ENCODE peak calls at places on chromosomes 3 and 15, in ten cellular contexts. F, N, U, H, B, E, G, T, W and K are unnamed samples.

GRCh38 chr3:2579206-2579605 is 480.5 kb downstream of the CNTN4 start:
- DNase-seq in F (no peak), G (no peak), B (no peak), U (no peak), H (no peak), N (peak; percentile 27), T (no peak), W (no peak), E (no peak), K (no peak)

GRCh38 chr3:13657660-13658435 is 108.9 kb downstream of the FBLN2 start:
- DNase-seq in B (no peak), G (peak; percentile 22), W (peak; percentile 61), N (peak; percentile 48), T (no peak), U (peak; percentile 29), H (no peak), F (no peak), E (peak; percentile 15), K (no peak)

GRCh38 chr3:23465569-23465968 is 262.4 kb downstream of the UBE2E2 start:
- DNase-seq in H (no peak), T (no peak), W (no peak), N (no peak), U (no peak), E (no peak), F (no peak), G (no peak), B (no peak), K (no peak)

GRCh38 chr3:70076394-70076793 is 76.9 kb downstream of the SAMMSON start:
- DNase-seq in N (no peak), W (no peak), T (no peak), E (no peak), G (no peak), H (no peak), U (no peak), F (no peak), B (no peak), K (no peak)

GRCh38 chr3:135736740-135737139 is 228.8 kb upstream of the PPP2R3A start:
- DNase-seq in H (no peak), F (no peak), T (no peak), W (peak; percentile 30), G (peak; percentile 5), E (no peak), B (no peak), U (no peak), N (peak; percentile 47), K (no peak)

GRCh38 chr3:193772389-193772788 is 179.4 kb downstream of the OPA1 start:
- DNase-seq in H (no peak), W (no peak), N (no peak), U (no peak), E (no peak), T (no peak), G (no peak), B (no peak), F (no peak), K (no peak)

GRCh38 chr3:169264711-169265110 is 398.8 kb downstream of the MECOM start:
- DNase-seq in H (no peak), N (peak; percentile 84), E (peak; percentile 59), B (no peak), F (no peak), G (peak; percentile 44), U (peak; percentile 88), T (peak; percentile 16), W (peak; percentile 66), K (no peak)

GRCh38 chr3:69443554-69443953 is 57.7 kb upstream of the FRMD4B start:
- DNase-seq in U (no peak), H (no peak), F (no peak), W (no peak), B (no peak), E (peak; percentile 20), N (no peak), G (peak; percentile 16), T (no peak), K (no peak)

GRCh38 chr3:58384381-58385090 is 49.1 kb downstream of the PDHB start:
- DNase-seq in F (no peak), G (peak; percentile 24), T (no peak), N (no peak), H (no peak), W (no peak), B (no peak), U (no peak), E (no peak), K (no peak)

GRCh38 chr3:149373235-149374125 is 4.0 kb downstream of the TM4SF1 start:
- DNase-seq in W (peak; percentile 91), F (no peak), N (no peak), T (no peak), B (no peak), E (no peak), U (peak; percentile 67), H (no peak), G (peak; percentile 85), K (no peak)

GRCh38 chr15:31434418-31435255 is 108.0 kb downstream of the KLF13 start:
- DNase-seq in E (peak; percentile 77), G (peak; percentile 93), U (peak; percentile 64), W (peak; percentile 89), N (peak; percentile 64), F (peak; percentile 74), T (peak; percentile 65), B (peak; percentile 70), H (peak; percentile 69), K (no peak)

GRCh38 chr3:70233112-70233511 is 79.3 kb downstream of the MDFIC2 start:
- DNase-seq in B (no peak), W (no peak), F (no peak), E (no peak), T (no peak), H (no peak), G (no peak), N (no peak), U (no peak), K (no peak)

GRCh38 chr15:99450896-99451358 is 114.9 kb upstream of the MEF2A start:
- DNase-seq in G (no peak), B (peak; percentile 78), W (peak; percentile 90), F (peak; percentile 83), U (peak; percentile 75), N (peak; percentile 65), T (peak; percentile 88), E (peak; percentile 46), H (no peak), K (peak; percentile 43)

GRCh38 chr3:21170964-21171363 is 580.0 kb downstream of the ZNF385D start:
- DNase-seq in F (no peak), T (no peak), W (peak; percentile 47), U (no peak), B (no peak), E (no peak), G (no peak), N (no peak), H (no peak), K (no peak)

DNA sequence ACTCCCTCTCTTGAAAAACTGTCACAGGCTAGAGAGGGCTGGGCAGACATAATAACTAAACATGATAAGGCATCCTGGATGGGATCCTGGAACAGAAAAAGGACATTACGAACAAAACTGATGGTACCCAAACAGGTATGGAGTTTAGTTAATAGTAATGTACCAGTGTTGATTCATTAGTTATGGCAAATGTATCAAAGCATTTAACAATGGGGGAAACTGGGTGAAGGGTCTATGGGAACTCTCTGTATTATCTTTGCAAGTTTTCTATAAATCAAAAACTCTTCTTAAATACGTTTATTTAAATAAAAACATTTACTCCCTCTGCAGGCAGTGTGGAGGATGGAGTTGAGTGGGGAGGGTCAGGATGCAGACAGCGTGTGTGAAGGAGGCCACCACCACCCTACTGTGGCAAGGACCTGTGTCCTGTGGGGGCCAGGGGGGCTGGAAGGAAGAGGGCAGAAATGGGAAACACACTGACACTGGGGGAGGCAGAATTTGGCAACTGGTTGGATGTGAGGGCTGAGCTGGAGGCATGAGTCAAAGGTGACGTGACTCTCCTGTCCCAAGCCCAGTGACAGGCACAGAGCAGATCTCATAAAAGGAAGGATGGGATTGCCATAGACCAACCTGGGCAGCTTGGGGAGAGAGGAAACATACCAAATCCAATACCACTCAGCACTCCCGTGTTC is 59.6 kb upstream of the ITGA11 start:
- DNase-seq in W (no peak), T (peak; percentile 15), B (no peak), U (no peak), H (no peak), F (no peak), N (no peak), E (no peak), G (no peak), K (no peak)
- H3K4me3 ChIP-seq in W (no peak overlapping the region), T (no peak overlapping the region), B (no peak overlapping the region), U (no peak overlapping the region), H (no peak overlapping the region), F (no peak overlapping the region), N (no peak overlapping the region), E (no peak overlapping the region), G (no peak overlapping the region), K (no peak overlapping the region)

GRCh38 chr3:49198611-49199230 is 27.3 kb downstream of the KLHDC8B start:
- DNase-seq in T (no peak), G (no peak), B (no peak), N (no peak), E (no peak), W (no peak), U (no peak), H (no peak), F (no peak), K (no peak)
- H3K4me3 ChIP-seq in T (peak overlapping the region; percentile 53), G (no peak overlapping the region), B (peak overlapping the region; percentile 74), N (no peak overlapping the region), E (peak overlapping the region; percentile 40), W (no peak overlapping the region), U (no peak overlapping the region), H (no peak overlapping the region), F (peak overlapping the region; percentile 37), K (peak overlapping the region; percentile 62)

DNA sequence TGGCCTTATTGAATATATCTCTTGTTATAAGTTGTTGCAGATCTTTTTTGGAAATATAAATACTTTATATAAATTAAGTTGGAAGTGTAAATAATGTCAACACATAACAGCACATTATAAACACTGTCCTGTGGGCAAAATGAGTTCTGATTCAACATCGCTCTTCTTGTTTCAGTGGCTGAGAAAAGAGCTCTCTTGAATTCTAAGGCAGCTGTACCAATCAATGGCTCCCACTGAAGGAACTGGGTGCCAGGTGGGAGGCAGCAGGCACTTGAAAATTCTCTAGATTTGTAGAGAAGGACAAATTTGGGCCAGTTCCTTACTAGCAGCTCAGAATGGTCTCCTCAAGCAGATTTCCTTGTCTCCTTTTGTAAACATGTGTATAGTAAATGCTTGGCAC is 45.6 kb downstream of the CHST2 start:
- DNase-seq in W (no peak), U (no peak), B (no peak), N (no peak), F (no peak), T (no peak), H (no peak), E (no peak), G (no peak), K (no peak)
- H3K4me3 ChIP-seq in W (no peak overlapping the region), U (no peak overlapping the region), B (no peak overlapping the region), N (no peak overlapping the region), F (no peak overlapping the region), T (no peak overlapping the region), H (peak overlapping the region; percentile 17), E (no peak overlapping the region), G (no peak overlapping the region), K (no peak overlapping the region)

DNA sequence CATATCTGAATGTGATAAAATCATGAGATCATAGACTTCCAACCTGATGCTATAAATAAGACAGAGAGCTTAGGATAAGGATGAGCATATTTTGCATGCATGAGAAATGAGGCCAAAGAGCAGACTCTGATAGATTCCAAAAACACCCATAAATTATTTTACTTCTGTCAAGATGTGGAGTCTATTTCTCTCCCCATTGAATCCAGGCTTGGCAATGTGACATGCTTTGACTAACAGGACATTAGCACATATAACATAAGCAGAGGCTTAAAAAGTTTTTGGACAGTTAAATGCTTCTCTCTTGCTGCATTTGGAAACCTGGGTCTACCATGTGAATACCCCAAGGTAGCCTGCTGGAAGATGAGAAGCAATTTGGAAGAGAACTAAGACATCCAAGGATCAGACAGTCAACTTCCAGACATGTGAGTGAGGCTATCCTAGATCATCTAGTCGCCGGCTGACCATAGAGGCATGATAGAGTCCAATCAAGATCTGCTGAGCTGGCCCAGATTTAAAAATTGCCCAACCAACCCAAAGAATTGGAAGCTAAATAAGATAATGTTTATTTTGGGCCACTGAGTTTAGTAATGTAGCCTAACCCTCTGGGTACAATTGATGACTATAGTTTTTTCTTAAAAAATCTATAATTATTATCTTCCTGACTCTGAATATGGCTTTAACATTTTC is 30.3 kb downstream of the MYLK start:
- DNase-seq in H (no peak), F (no peak), W (no peak), E (no peak), T (no peak), G (no peak), B (no peak), N (no peak), U (no peak), K (no peak)
- H3K4me3 ChIP-seq in H (no peak overlapping the region), F (no peak overlapping the region), W (no peak overlapping the region), E (no peak overlapping the region), T (no peak overlapping the region), G (no peak overlapping the region), B (no peak overlapping the region), N (no peak overlapping the region), U (no peak overlapping the region), K (no peak overlapping the region)